ENCODE peak calls at places on chromosome 3, in eight cellular contexts. One of them, this sample, is unnamed. For H3K9me3, H3K4me1 and H3K36me3, the result is how much of the 10 kb centered on the place peaks cover.

GRCh38 chr3:63232764-63233396 is 45.2 kb upstream of the SYNPR start:
- DNase-seq in sigmoid colon: no peak
- DNase-seq in neuronal stem cell: no peak
- DNase-seq in left ventricle myocardium inferior: no peak
- DNase-seq in Peyer's patch: no peak
- DNase-seq in CD8-positive, alpha-beta memory T cell: no peak
- DNase-seq in colonic mucosa: no peak
- DNase-seq in heart left ventricle: no peak
- DNase-seq in this sample: no peak

GRCh38 chr3:151421956-151422355 is 37.4 kb upstream of the P2RY12 start:
- DNase-seq in Peyer's patch: no peak
- DNase-seq in heart left ventricle: no peak
- DNase-seq in colonic mucosa: no peak
- DNase-seq in neuronal stem cell: no peak
- DNase-seq in CD8-positive, alpha-beta memory T cell: no peak
- DNase-seq in sigmoid colon: no peak
- DNase-seq in left ventricle myocardium inferior: no peak
- DNase-seq in this sample: no peak

GRCh38 chr3:152021951-152022461 is 148.6 kb downstream of the SUCNR1 start:
- DNase-seq in heart left ventricle: no peak
- DNase-seq in sigmoid colon: no peak
- DNase-seq in left ventricle myocardium inferior: no peak
- DNase-seq in Peyer's patch: no peak
- DNase-seq in CD8-positive, alpha-beta memory T cell: no peak
- DNase-seq in neuronal stem cell: no peak
- DNase-seq in colonic mucosa: no peak
- DNase-seq in this sample: peak

GRCh38 chr3:11155341-11156025 is 1.2 kb downstream of the HRH1 start:
- DNase-seq in left ventricle myocardium inferior: peak
- DNase-seq in Peyer's patch: no peak
- DNase-seq in CD8-positive, alpha-beta memory T cell: no peak
- DNase-seq in colonic mucosa: peak
- DNase-seq in neuronal stem cell: peak
- DNase-seq in heart left ventricle: peak
- DNase-seq in sigmoid colon: peak
- DNase-seq in this sample: peak

GRCh38 chr3:162195147-162195546 is 698.5 kb downstream of the OTOL1 start:
- DNase-seq in colonic mucosa: no peak
- DNase-seq in CD8-positive, alpha-beta memory T cell: no peak
- DNase-seq in sigmoid colon: no peak
- DNase-seq in neuronal stem cell: no peak
- DNase-seq in left ventricle myocardium inferior: no peak
- DNase-seq in heart left ventricle: peak
- DNase-seq in Peyer's patch: no peak
- DNase-seq in this sample: no peak

GRCh38 chr3:99482191-99482590 is 156.2 kb upstream of the COL8A1 start:
- DNase-seq in Peyer's patch: no peak
- DNase-seq in neuronal stem cell: no peak
- DNase-seq in colonic mucosa: no peak
- DNase-seq in sigmoid colon: no peak
- DNase-seq in CD8-positive, alpha-beta memory T cell: no peak
- DNase-seq in left ventricle myocardium inferior: no peak
- DNase-seq in heart left ventricle: no peak
- DNase-seq in this sample: no peak

GRCh38 chr3:123085293-123085949 is 18.6 kb downstream of the PDIA5 start:
- DNase-seq in sigmoid colon: no peak
- DNase-seq in left ventricle myocardium inferior: no peak
- DNase-seq in Peyer's patch: no peak
- DNase-seq in neuronal stem cell: no peak
- DNase-seq in heart left ventricle: no peak
- DNase-seq in CD8-positive, alpha-beta memory T cell: no peak
- DNase-seq in colonic mucosa: no peak
- DNase-seq in this sample: no peak

GRCh38 chr3:8732413-8732812 is 1.2 kb upstream of the CAV3 start:
- DNase-seq in neuronal stem cell: no peak
- DNase-seq in colonic mucosa: no peak
- DNase-seq in left ventricle myocardium inferior: no peak
- DNase-seq in Peyer's patch: no peak
- DNase-seq in sigmoid colon: no peak
- DNase-seq in heart left ventricle: no peak
- DNase-seq in CD8-positive, alpha-beta memory T cell: no peak
- DNase-seq in this sample: no peak

GRCh38 chr3:67901681-67902080 is 247.3 kb upstream of the SUCLG2 start:
- DNase-seq in heart left ventricle: no peak
- DNase-seq in sigmoid colon: no peak
- DNase-seq in left ventricle myocardium inferior: no peak
- DNase-seq in CD8-positive, alpha-beta memory T cell: no peak
- DNase-seq in colonic mucosa: no peak
- DNase-seq in neuronal stem cell: no peak
- DNase-seq in Peyer's patch: no peak
- DNase-seq in this sample: no peak

GRCh38 chr3:70703305-70704102 is 391.1 kb upstream of the MDFIC2 start:
- DNase-seq in colonic mucosa: no peak
- DNase-seq in left ventricle myocardium inferior: no peak
- DNase-seq in CD8-positive, alpha-beta memory T cell: no peak
- DNase-seq in sigmoid colon: no peak
- DNase-seq in Peyer's patch: no peak
- DNase-seq in heart left ventricle: no peak
- DNase-seq in neuronal stem cell: no peak
- DNase-seq in this sample: no peak

GRCh38 chr3:113194747-113195400 is 16.5 kb upstream of the BOC start:
- DNase-seq in CD8-positive, alpha-beta memory T cell: no peak
- DNase-seq in left ventricle myocardium inferior: no peak
- DNase-seq in heart left ventricle: no peak
- DNase-seq in neuronal stem cell: no peak
- DNase-seq in Peyer's patch: no peak
- DNase-seq in sigmoid colon: no peak
- DNase-seq in colonic mucosa: no peak
- DNase-seq in this sample: no peak

GRCh38 chr3:51276046-51276445 is 109.0 kb upstream of the MANF start:
- DNase-seq in heart left ventricle: no peak
- DNase-seq in sigmoid colon: no peak
- DNase-seq in neuronal stem cell: no peak
- DNase-seq in CD8-positive, alpha-beta memory T cell: no peak
- DNase-seq in Peyer's patch: no peak
- DNase-seq in left ventricle myocardium inferior: no peak
- DNase-seq in colonic mucosa: no peak
- DNase-seq in this sample: no peak

GRCh38 chr3:173690542-173690941 is 293.0 kb downstream of the NLGN1 start:
- DNase-seq in neuronal stem cell: no peak
- DNase-seq in left ventricle myocardium inferior: no peak
- DNase-seq in Peyer's patch: no peak
- DNase-seq in heart left ventricle: no peak
- DNase-seq in sigmoid colon: no peak
- DNase-seq in CD8-positive, alpha-beta memory T cell: no peak
- DNase-seq in colonic mucosa: no peak
- DNase-seq in this sample: no peak

GRCh38 chr3:10357592-10358308 is 36.8 kb upstream of the SEC13 start:
- DNase-seq in colonic mucosa: no peak
- DNase-seq in heart left ventricle: peak
- DNase-seq in left ventricle myocardium inferior: no peak
- DNase-seq in neuronal stem cell: no peak
- DNase-seq in Peyer's patch: peak
- DNase-seq in CD8-positive, alpha-beta memory T cell: no peak
- DNase-seq in sigmoid colon: no peak
- DNase-seq in this sample: peak

GRCh38 chr3:50047426-50047825 is 41.3 kb upstream of the RBM5 start:
- DNase-seq in neuronal stem cell: no peak
- DNase-seq in sigmoid colon: no peak
- DNase-seq in colonic mucosa: no peak
- DNase-seq in CD8-positive, alpha-beta memory T cell: no peak
- DNase-seq in Peyer's patch: no peak
- DNase-seq in left ventricle myocardium inferior: no peak
- DNase-seq in heart left ventricle: no peak
- DNase-seq in this sample: no peak

GRCh38 chr3:50044976-50045375 is 43.7 kb upstream of the RBM5 start:
- DNase-seq in heart left ventricle: no peak
- DNase-seq in sigmoid colon: no peak
- DNase-seq in left ventricle myocardium inferior: no peak
- DNase-seq in Peyer's patch: no peak
- DNase-seq in colonic mucosa: no peak
- DNase-seq in CD8-positive, alpha-beta memory T cell: no peak
- DNase-seq in neuronal stem cell: no peak
- DNase-seq in this sample: no peak

DNA sequence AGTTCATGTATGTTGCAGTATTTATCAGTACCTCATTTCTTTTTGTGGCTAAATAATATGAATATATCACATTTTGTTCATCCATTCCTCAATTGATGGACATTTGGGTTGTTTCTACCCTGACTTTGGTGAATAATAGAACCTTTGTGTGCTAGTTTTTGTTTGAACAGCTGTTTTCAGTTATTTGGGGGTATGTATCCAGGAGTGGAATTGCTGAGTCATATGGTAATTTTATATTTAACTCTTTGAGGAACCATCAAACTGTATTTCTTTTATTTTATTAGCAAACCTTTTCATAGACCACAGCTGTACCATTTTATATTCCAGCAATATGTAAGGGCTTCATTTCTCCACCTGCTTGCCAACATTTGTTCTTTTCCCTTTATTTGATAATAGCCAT is 38.4 kb upstream of the RBM5 start:
- DNase-seq in CD8-positive, alpha-beta memory T cell: no peak
- DNase-seq in left ventricle myocardium inferior: no peak
- DNase-seq in colonic mucosa: no peak
- DNase-seq in Peyer's patch: no peak
- DNase-seq in heart left ventricle: no peak
- DNase-seq in sigmoid colon: no peak
- DNase-seq in neuronal stem cell: no peak
- DNase-seq in this sample: no peak
- H3K9me3 ChIP-seq in CD8-positive, alpha-beta memory T cell: under half
- H3K9me3 ChIP-seq in left ventricle myocardium inferior: under half
- H3K9me3 ChIP-seq in colonic mucosa: under half
- H3K9me3 ChIP-seq in Peyer's patch: under half
- H3K9me3 ChIP-seq in heart left ventricle: under half
- H3K9me3 ChIP-seq in sigmoid colon: under half
- H3K9me3 ChIP-seq in neuronal stem cell: under half
- H3K9me3 ChIP-seq in this sample: under half

DNA sequence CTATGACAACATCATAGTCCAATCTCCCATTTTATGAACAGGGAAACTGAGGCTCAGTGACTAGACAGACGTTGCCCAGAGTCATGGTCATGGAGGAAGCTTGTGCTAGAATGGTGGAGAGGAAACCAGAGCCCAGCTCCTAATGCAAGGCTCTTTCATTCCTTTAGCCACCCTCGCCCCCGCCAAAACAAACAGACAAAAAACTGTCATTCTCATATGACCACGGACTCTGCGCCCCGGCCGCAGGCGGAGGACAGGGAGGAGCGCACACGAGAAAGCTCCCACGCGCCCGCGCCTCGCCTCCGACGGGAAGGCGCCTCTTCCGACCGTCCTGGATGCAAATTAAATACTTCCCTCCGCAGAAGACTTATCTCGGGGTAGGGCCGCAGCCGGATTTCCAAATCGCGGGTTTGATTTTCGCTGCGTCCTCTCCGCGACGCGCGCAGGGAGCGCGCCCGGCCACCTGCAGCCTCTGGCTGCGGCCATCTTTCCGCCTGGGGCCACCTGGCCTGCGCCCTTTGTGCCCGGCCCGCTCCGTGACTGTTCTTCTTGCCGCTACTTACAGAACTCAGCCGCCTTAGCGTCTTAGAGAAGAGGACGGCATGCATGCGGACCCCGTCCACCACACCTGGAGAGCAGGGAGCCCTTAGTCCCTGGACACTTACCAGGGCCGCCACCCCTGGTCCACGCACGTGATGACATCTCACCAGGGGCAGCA is 646 bp upstream of the ATP13A3 start:
- DNase-seq in heart left ventricle: peak
- DNase-seq in sigmoid colon: peak
- DNase-seq in CD8-positive, alpha-beta memory T cell: peak
- DNase-seq in Peyer's patch: peak
- DNase-seq in neuronal stem cell: no peak
- DNase-seq in left ventricle myocardium inferior: peak
- DNase-seq in colonic mucosa: peak
- DNase-seq in this sample: peak
- H3K4me1 ChIP-seq in heart left ventricle: half or more
- H3K4me1 ChIP-seq in sigmoid colon: under half
- H3K4me1 ChIP-seq in CD8-positive, alpha-beta memory T cell: under half
- H3K4me1 ChIP-seq in Peyer's patch: under half
- H3K4me1 ChIP-seq in neuronal stem cell: under half
- H3K4me1 ChIP-seq in left ventricle myocardium inferior: under half
- H3K4me1 ChIP-seq in colonic mucosa: under half
- H3K4me1 ChIP-seq in this sample: under half

DNA sequence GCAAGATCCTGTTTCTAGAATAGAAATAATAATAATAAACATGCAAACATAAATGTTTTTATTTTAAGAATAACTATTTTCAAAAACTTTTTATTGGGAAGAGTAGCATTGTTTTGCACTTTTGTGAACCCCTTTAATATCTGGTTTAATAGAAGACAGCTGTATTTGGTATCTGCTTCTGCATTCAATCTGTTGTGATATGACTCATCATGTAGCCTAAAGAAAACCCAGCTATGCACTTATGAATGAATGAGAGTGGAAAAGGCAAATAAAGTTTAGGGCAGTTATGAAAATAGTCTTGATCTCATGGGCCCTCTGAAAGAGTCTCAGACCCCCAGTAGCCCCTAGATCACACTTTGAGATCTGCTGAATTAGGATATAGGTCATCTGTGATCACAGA is 100.4 kb upstream of the PPP2R3A start:
- DNase-seq in heart left ventricle: no peak
- DNase-seq in colonic mucosa: no peak
- DNase-seq in Peyer's patch: no peak
- DNase-seq in CD8-positive, alpha-beta memory T cell: no peak
- DNase-seq in neuronal stem cell: no peak
- DNase-seq in sigmoid colon: no peak
- DNase-seq in left ventricle myocardium inferior: no peak
- DNase-seq in this sample: no peak
- H3K36me3 ChIP-seq in heart left ventricle: under half
- H3K36me3 ChIP-seq in colonic mucosa: under half
- H3K36me3 ChIP-seq in Peyer's patch: under half
- H3K36me3 ChIP-seq in CD8-positive, alpha-beta memory T cell: under half
- H3K36me3 ChIP-seq in neuronal stem cell: under half
- H3K36me3 ChIP-seq in sigmoid colon: under half
- H3K36me3 ChIP-seq in left ventricle myocardium inferior: under half
- H3K36me3 ChIP-seq in this sample: under half

DNA sequence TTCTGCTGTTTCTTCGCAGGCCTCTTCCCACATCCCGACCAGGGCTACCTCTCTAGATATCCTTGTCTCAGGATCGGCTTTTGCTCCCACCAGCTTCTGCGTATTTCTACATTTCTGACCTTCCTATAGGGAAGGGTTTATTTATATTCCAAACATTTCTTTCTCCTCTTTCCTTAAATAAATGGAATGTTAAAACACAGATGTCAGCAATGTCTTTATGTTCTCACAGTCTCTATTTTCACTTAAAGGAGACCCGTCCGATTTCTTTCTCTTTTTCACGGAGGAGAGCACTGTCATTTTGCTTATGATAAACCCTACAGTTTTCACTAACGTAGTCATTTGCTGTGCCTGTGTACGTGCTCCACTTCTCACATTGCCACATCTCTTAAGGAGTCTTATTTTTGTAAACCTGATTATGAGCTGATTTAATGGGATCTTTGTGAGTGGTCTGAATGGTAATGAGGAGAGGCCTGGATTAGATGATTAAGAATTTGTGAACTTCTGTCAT is 630 bp downstream of the KIF15 start:
- DNase-seq in left ventricle myocardium inferior: no peak
- DNase-seq in CD8-positive, alpha-beta memory T cell: no peak
- DNase-seq in heart left ventricle: no peak
- DNase-seq in colonic mucosa: no peak
- DNase-seq in Peyer's patch: no peak
- DNase-seq in neuronal stem cell: no peak
- DNase-seq in sigmoid colon: no peak
- DNase-seq in this sample: no peak
- H3K9me3 ChIP-seq in left ventricle myocardium inferior: under half
- H3K9me3 ChIP-seq in CD8-positive, alpha-beta memory T cell: under half
- H3K9me3 ChIP-seq in heart left ventricle: under half
- H3K9me3 ChIP-seq in colonic mucosa: under half
- H3K9me3 ChIP-seq in Peyer's patch: under half
- H3K9me3 ChIP-seq in neuronal stem cell: half or more
- H3K9me3 ChIP-seq in sigmoid colon: under half
- H3K9me3 ChIP-seq in this sample: under half

This sample was measured in lower lobe of right lung.